ENCODE peak calls at places on chromosomes 16 and 17, in ten cellular contexts. D, U, B, C, O, E, F, Z, I and R are unnamed samples.

GRCh38 chr16:14548933-14549788 is 80.9 kb downstream of the PARN start:
- DNase-seq in D (no peak), U (no peak), B (no peak), C (no peak), O (no peak), E (no peak), F (no peak), Z (no peak), I (peak), R (no peak)

GRCh38 chr17:78723001-78723796 is 58.9 kb downstream of the CYTH1 start:
- DNase-seq in D (no peak), U (peak), B (no peak), C (peak), O (no peak), E (peak), F (no peak), Z (no peak), I (peak), R (no peak)

GRCh38 chr16:81500833-81501521 is 56.4 kb downstream of the CMIP start:
- DNase-seq in D (no peak), U (no peak), B (no peak), C (no peak), O (no peak), E (no peak), F (peak), Z (no peak), I (peak), R (no peak)

GRCh38 chr16:27583634-27584033 is 33.7 kb downstream of the KATNIP start:
- DNase-seq in D (no peak), U (no peak), B (no peak), C (no peak), O (no peak), E (no peak), F (no peak), Z (no peak), I (no peak), R (no peak)

GRCh38 chr17:48244814-48245213 is 137.2 kb downstream of the SNX11 start:
- DNase-seq in D (no peak), U (no peak), B (no peak), C (no peak), O (no peak), E (no peak), F (peak), Z (no peak), I (peak), R (peak)

GRCh38 chr16:66899945-66900688 is 18.6 kb downstream of the CDH16 start:
- DNase-seq in D (no peak), U (peak), B (peak), C (no peak), O (no peak), E (peak), F (peak), Z (no peak), I (peak), R (peak)

GRCh38 chr16:67277999-67278772 is 1.1 kb upstream of the PLEKHG4 start:
- DNase-seq in D (no peak), U (no peak), B (no peak), C (no peak), O (no peak), E (no peak), F (peak), Z (no peak), I (no peak), R (no peak)

GRCh38 chr16:82756283-82756599 is 129.5 kb downstream of the CDH13 start:
- DNase-seq in D (no peak), U (no peak), B (peak), C (no peak), O (no peak), E (no peak), F (peak), Z (no peak), I (no peak), R (no peak)

GRCh38 chr17:42901535-42902229 is 1.1 kb downstream of the G6PC1 start:
- DNase-seq in D (no peak), U (no peak), B (no peak), C (no peak), O (no peak), E (no peak), F (no peak), Z (no peak), I (no peak), R (no peak)

GRCh38 chr16:85860413-85861094 is 38.4 kb upstream of the IRF8 start:
- DNase-seq in D (no peak), U (no peak), B (no peak), C (no peak), O (no peak), E (no peak), F (no peak), Z (no peak), I (no peak), R (no peak)

GRCh38 chr17:6239237-6239798 is 169.1 kb downstream of the WSCD1 start:
- DNase-seq in D (no peak), U (no peak), B (no peak), C (no peak), O (no peak), E (no peak), F (peak), Z (no peak), I (no peak), R (no peak)

GRCh38 chr16:27210174-27210573 is 6.8 kb downstream of the KDM8 start:
- DNase-seq in D (no peak), U (no peak), B (no peak), C (no peak), O (no peak), E (no peak), F (no peak), Z (no peak), I (no peak), R (no peak)

GRCh38 chr17:76444518-76445311 is 8.2 kb downstream of the UBE2O start:
- DNase-seq in D (no peak), U (no peak), B (no peak), C (no peak), O (no peak), E (no peak), F (peak), Z (no peak), I (peak), R (no peak)

GRCh38 chr16:67923414-67924127 is 8.1 kb downstream of the CTRL start:
- DNase-seq in D (no peak), U (no peak), B (no peak), C (no peak), O (no peak), E (no peak), F (no peak), Z (no peak), I (no peak), R (peak)

GRCh38 chr16:27849621-27850020 is 213.9 kb downstream of the GSG1L start:
- DNase-seq in D (no peak), U (no peak), B (no peak), C (no peak), O (no peak), E (no peak), F (no peak), Z (no peak), I (no peak), R (no peak)

GRCh38 chr17:8162997-8163977 is 539 bp upstream of the VAMP2 start:
- DNase-seq in D (no peak), U (no peak), B (no peak), C (no peak), O (no peak), E (no peak), F (peak), Z (no peak), I (no peak), R (no peak)

GRCh38 chr16:86929149-86929871 is 351.0 kb downstream of the FOXL1 start:
- DNase-seq in D (no peak), U (no peak), B (peak), C (no peak), O (peak), E (peak), F (peak), Z (no peak), I (no peak), R (no peak)

GRCh38 chr16:73572135-73572534 is 524.2 kb upstream of the ZFHX3 start:
- DNase-seq in D (no peak), U (peak), B (no peak), C (no peak), O (no peak), E (peak), F (peak), Z (no peak), I (peak), R (no peak)

GRCh38 chr17:72587156-72587555 is 466.3 kb downstream of the SOX9 start:
- DNase-seq in D (no peak), U (no peak), B (no peak), C (no peak), O (no peak), E (no peak), F (no peak), Z (no peak), I (no peak), R (no peak)

GRCh38 chr16:66924527-66925321 is 611 bp downstream of the RRAD start:
- DNase-seq in D (no peak), U (no peak), B (no peak), C (no peak), O (no peak), E (no peak), F (peak), Z (peak), I (no peak), R (peak)